ENCODE peak calls at places on chromosomes 7 and 10, in ten cellular contexts. U is AG04450, Z is upper lobe of right lung, G is stomach, F is AG04449, A is colonic mucosa, I is endothelial cell of umbilical vein, X is endodermal cell, S is heart right ventricle, E is GM23338. B is an unnamed sample.

GRCh38 chr10:28400176-28400575 is 97.3 kb upstream of the MPP7 start:
- DNase-seq in A (peak; percentile 53), X (no peak), Z (no peak), I (no peak), U (no peak), E (no peak), F (no peak), S (no peak), G (no peak), B (no peak)

GRCh38 chr10:63773106-63773505 is 251.9 kb downstream of the REEP3 start:
- DNase-seq in U (no peak), I (peak; percentile 80), A (no peak), F (no peak), G (no peak), E (no peak), Z (no peak), S (no peak), X (no peak), B (no peak)

GRCh38 chr7:36286241-36286640 is 103.4 kb upstream of the ANLN start:
- DNase-seq in G (no peak), U (no peak), A (no peak), I (no peak), X (no peak), F (no peak), E (no peak), S (no peak), Z (no peak), B (no peak)

GRCh38 chr10:97755718-97756117 is 16.1 kb downstream of the SFRP5 start:
- DNase-seq in F (no peak), X (no peak), Z (no peak), G (no peak), E (no peak), U (no peak), S (no peak), A (no peak), I (no peak), B (no peak)

GRCh38 chr7:31517513-31517912 is 3.6 kb downstream of the ITPRID1 start:
- DNase-seq in F (no peak), E (no peak), Z (no peak), X (no peak), S (no peak), A (no peak), I (no peak), G (no peak), U (no peak), B (no peak)

GRCh38 chr7:95690367-95690947 is 81.9 kb upstream of the DYNC1I1 start:
- DNase-seq in S (peak; percentile 16), X (peak; percentile 57), I (peak; percentile 59), Z (no peak), U (peak; percentile 10), E (peak; percentile 65), A (peak; percentile 32), F (no peak), G (no peak), B (peak; percentile 65)

GRCh38 chr10:74071151-74071550 is 73.2 kb downstream of the VCL start:
- DNase-seq in S (peak; percentile 54), A (no peak), Z (no peak), U (peak; percentile 82), G (no peak), F (peak; percentile 68), I (peak; percentile 94), X (no peak), E (peak; percentile 58), B (peak; percentile 84)

GRCh38 chr10:122306282-122306681 is 35.2 kb downstream of the BTBD16 start:
- DNase-seq in A (no peak), F (no peak), I (no peak), S (no peak), E (no peak), Z (no peak), U (no peak), X (no peak), G (no peak), B (no peak)

GRCh38 chr7:79874797-79875196 is 259.8 kb upstream of the GNAI1 start:
- DNase-seq in Z (no peak), G (no peak), F (no peak), I (no peak), X (no peak), A (no peak), S (no peak), U (no peak), E (no peak), B (no peak)

GRCh38 chr7:79872171-79872570 is 262.5 kb upstream of the GNAI1 start:
- DNase-seq in U (no peak), G (no peak), E (no peak), I (no peak), A (no peak), X (no peak), S (no peak), F (no peak), Z (no peak), B (no peak)

GRCh38 chr7:79880312-79880711 is 254.3 kb upstream of the GNAI1 start:
- DNase-seq in U (no peak), Z (no peak), A (no peak), X (no peak), E (no peak), F (no peak), S (no peak), I (no peak), G (no peak), B (no peak)

GRCh38 chr7:79877874-79878465 is 256.7 kb upstream of the GNAI1 start:
- DNase-seq in G (no peak), U (no peak), A (no peak), F (no peak), X (no peak), S (no peak), I (no peak), E (no peak), Z (no peak), B (no peak)

DNA sequence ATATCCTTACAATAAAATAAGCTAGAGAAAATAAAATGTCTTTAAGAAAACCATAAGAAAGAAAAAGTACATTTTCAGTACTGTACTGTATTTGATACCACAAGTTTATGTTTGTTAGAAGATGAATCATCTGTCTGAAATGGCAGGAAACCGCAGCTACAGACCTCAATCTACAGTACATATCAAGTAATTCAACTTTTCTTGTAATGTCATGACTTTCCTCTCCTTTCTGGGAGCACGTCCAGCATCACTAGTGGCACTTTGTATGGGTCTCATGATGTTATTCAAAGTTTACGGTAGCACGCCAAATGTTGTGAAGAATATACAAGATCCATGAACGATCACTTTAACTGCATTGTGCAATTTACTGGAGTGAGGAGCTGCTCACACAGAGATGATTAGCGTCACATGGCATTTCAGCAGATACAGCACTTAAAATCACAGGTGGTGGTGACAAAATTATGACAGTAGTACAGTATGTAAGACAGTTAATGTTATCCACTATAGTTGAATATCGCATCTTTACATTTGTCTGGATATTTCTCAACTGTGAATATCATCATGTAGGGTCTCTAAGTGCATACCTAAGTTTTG is 257.8 kb upstream of the GNAI1 start:
- DNase-seq in E (no peak), A (no peak), I (peak; percentile 38), S (no peak), U (peak; percentile 92), X (no peak), F (peak; percentile 77), G (no peak), Z (no peak), B (peak; percentile 89)
- H3K4me3 ChIP-seq in E (no peak overlapping the region), A (no peak overlapping the region), I (no peak overlapping the region), S (no peak overlapping the region), U (no peak overlapping the region), X (no peak overlapping the region), F (no peak overlapping the region), G (no peak overlapping the region), Z (no peak overlapping the region), B (no peak overlapping the region)

GRCh38 chr7:33346055-33346454 is 216.7 kb downstream of the BBS9 start:
- DNase-seq in A (no peak), Z (no peak), U (no peak), S (no peak), E (no peak), X (no peak), I (no peak), G (no peak), F (no peak), B (no peak)

GRCh38 chr7:33350577-33350976 is 221.2 kb downstream of the BBS9 start:
- DNase-seq in Z (no peak), U (no peak), S (no peak), X (no peak), A (no peak), I (no peak), G (no peak), E (no peak), F (no peak), B (no peak)

DNA sequence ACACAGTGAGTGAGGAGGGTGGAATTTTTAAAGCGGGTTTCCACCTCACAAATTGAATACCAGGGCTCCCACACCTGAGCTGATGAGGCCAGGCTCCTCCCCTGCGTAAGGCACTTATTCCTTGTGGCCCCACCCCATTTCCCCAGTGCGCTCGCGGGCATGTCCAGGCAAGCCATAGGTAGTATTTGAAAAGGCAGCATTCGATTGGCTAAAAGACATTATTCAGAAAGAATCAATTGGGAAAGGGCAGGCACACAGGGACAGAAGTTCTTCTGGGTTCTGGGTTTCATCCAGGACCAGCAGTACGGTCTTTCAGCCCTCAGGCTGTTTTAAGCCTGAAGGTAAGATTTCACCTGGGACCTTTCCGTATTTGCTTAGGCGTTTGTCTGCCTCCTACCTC is 222.3 kb downstream of the BBS9 start:
- DNase-seq in Z (no peak), F (no peak), X (peak; percentile 95), U (no peak), I (no peak), S (no peak), A (no peak), G (no peak), E (peak; percentile 84), B (no peak)
- H3K4me3 ChIP-seq in Z (no peak overlapping the region), F (no peak overlapping the region), X (no peak overlapping the region), U (no peak overlapping the region), I (no peak overlapping the region), S (no peak overlapping the region), A (no peak overlapping the region), G (no peak overlapping the region), E (peak overlapping the region; percentile 51), B (no peak overlapping the region)

DNA sequence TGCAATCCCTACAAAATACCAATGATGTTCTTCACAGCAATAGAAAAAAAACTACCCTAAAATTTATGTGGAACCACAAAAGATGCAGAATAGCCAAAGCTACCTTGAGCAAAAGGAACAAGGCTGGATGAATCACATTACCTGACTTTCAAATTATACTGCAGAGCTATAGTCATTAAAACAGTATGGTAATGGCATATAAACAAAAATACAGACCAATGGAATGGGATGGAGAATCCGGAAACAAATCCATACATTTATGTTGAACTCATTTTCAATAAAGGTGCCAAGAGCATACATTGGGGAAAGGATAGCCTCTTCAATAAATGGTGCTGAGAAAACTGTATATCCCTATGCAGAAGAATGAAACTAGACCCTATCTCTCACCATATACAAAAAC is 18.7 kb downstream of the GSDME start:
- DNase-seq in Z (no peak), U (no peak), I (no peak), X (no peak), F (no peak), E (no peak), A (no peak), G (no peak), S (no peak), B (no peak)
- H3K4me3 ChIP-seq in Z (no peak overlapping the region), U (no peak overlapping the region), I (no peak overlapping the region), X (no peak overlapping the region), F (no peak overlapping the region), E (no peak overlapping the region), A (no peak overlapping the region), G (no peak overlapping the region), S (no peak overlapping the region), B (no peak overlapping the region)

DNA sequence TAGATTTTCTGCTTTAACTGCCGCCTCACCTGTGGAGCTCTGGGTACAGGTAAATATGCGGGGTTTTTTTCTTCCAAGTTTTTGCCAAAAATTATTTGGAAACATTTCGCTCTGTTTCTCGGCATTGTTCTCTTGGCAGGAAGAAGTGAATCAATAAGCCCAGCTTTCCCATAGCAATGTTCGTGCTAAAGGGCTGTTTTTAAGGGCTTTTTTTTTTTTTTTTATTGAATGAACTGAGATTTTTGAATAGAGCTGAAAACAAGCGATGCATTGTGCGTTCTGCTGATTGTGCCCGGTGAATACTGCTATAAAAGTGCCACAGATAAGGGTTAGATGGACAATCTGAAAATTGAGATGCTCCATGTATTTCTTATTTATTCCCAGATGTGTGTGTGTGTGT is 30.4 kb downstream of the KIAA1217 start:
- DNase-seq in U (no peak), A (no peak), X (no peak), S (no peak), G (no peak), I (no peak), F (no peak), Z (no peak), E (no peak), B (no peak)
- H3K4me3 ChIP-seq in U (no peak overlapping the region), A (peak overlapping the region; percentile 10), X (peak overlapping the region; percentile 61), S (no peak overlapping the region), G (peak overlapping the region; percentile 38), I (no peak overlapping the region), F (no peak overlapping the region), Z (peak overlapping the region; percentile 17), E (no peak overlapping the region), B (no peak overlapping the region)